ENCODE peak calls at places on chromosomes 12 and 14, in nine cellular contexts. T is tibial artery, L is omental fat pad, D is osteocyte, W is fibroblast of the aortic adventitia, G is AG04449, N is A549, H is lower lobe of right lung, O is ovary. Z is an unnamed sample.

GRCh38 chr12:55966408-55967281 is at the start of gene CDK2:
- DNase-seq in L (peak; percentile 94), H (peak; percentile 92), W (peak; percentile 65), T (peak; percentile 97), G (no peak), D (peak; percentile 95), O (peak; percentile 96), N (peak; percentile 92), Z (peak; percentile 94)

GRCh38 chr14:100076133-100076532 is 10.9 kb downstream of the EVL start:
- DNase-seq in G (no peak), D (peak; percentile 53), O (no peak), N (peak; percentile 13), H (peak; percentile 71), W (peak; percentile 27), L (no peak), T (no peak), Z (peak; percentile 51)

GRCh38 chr14:30389134-30389900 is 169.6 kb upstream of the G2E3 start:
- DNase-seq in O (no peak), T (no peak), G (no peak), L (peak; percentile 26), N (no peak), W (peak; percentile 4), H (no peak), D (no peak), Z (no peak)

GRCh38 chr12:6373022-6373787 is 2.2 kb downstream of the SCNN1A start:
- DNase-seq in W (no peak), O (no peak), T (no peak), D (no peak), L (no peak), N (no peak), G (no peak), H (peak; percentile 46), Z (no peak)

GRCh38 chr12:42186793-42187192 is 42.1 kb upstream of the GXYLT1 start:
- DNase-seq in G (no peak), W (no peak), H (no peak), T (no peak), L (no peak), D (no peak), O (no peak), N (no peak), Z (peak; percentile 15)

GRCh38 chr14:96424104-96424989 is 32.4 kb downstream of the AK7 start:
- DNase-seq in L (no peak), N (peak; percentile 57), G (peak; percentile 16), W (peak; percentile 85), D (no peak), H (peak; percentile 54), T (no peak), O (peak; percentile 20), Z (peak; percentile 73)

GRCh38 chr14:97640031-97640430 is 842.8 kb downstream of the VRK1 start:
- DNase-seq in L (no peak), N (no peak), W (no peak), H (no peak), D (no peak), O (no peak), G (no peak), T (no peak), Z (no peak)

GRCh38 chr14:101843665-101844064 is 82.2 kb downstream of the PPP2R5C start:
- DNase-seq in D (no peak), N (no peak), T (no peak), W (no peak), O (no peak), G (no peak), L (no peak), H (no peak), Z (peak; percentile 65)

GRCh38 chr14:94112513-94113060 is 2.1 kb downstream of the IFI27 start:
- DNase-seq in L (no peak), W (no peak), N (no peak), T (no peak), G (no peak), O (no peak), D (no peak), H (no peak), Z (no peak)

GRCh38 chr14:73785336-73785833 is 66.2 kb upstream of the PTGR2 start:
- DNase-seq in L (no peak), T (no peak), D (no peak), N (no peak), H (no peak), W (peak; percentile 91), O (no peak), G (peak; percentile 59), Z (no peak)

GRCh38 chr14:52008136-52008535 is 18.8 kb downstream of the RTRAF start:
- DNase-seq in D (no peak), W (no peak), L (no peak), G (no peak), N (no peak), H (no peak), T (no peak), O (no peak), Z (no peak)

GRCh38 chr12:128486951-128487350 is 220.0 kb downstream of the TMEM132C start:
- DNase-seq in W (no peak), H (no peak), D (no peak), O (no peak), T (no peak), N (no peak), G (no peak), L (no peak), Z (no peak)

GRCh38 chr14:79831198-79831890 is 380.0 kb downstream of the DIO2 start:
- DNase-seq in W (no peak), O (no peak), G (no peak), H (no peak), N (no peak), T (no peak), L (no peak), D (no peak), Z (no peak)

GRCh38 chr12:66004922-66005703 is 125.4 kb downstream of the LLPH start:
- DNase-seq in G (no peak), N (no peak), L (no peak), T (no peak), H (no peak), O (no peak), W (no peak), D (no peak), Z (no peak)

GRCh38 chr12:121036810-121037326 is 2.2 kb downstream of the OASL start:
- DNase-seq in W (peak; percentile 43), O (no peak), D (no peak), H (peak; percentile 8), L (no peak), G (peak; percentile 47), N (peak; percentile 41), T (no peak), Z (no peak)

GRCh38 chr12:94152292-94153083 is 4.1 kb downstream of the PLXNC1 start:
- DNase-seq in W (no peak), O (no peak), H (no peak), N (no peak), G (no peak), L (no peak), D (no peak), T (no peak), Z (no peak)
- TF ChIP-seq CTCF in W (no peak), O (no peak), H (no peak), N (no peak), G (no peak), L (no peak), D (no peak), T (no peak), Z (no peak)

DNA sequence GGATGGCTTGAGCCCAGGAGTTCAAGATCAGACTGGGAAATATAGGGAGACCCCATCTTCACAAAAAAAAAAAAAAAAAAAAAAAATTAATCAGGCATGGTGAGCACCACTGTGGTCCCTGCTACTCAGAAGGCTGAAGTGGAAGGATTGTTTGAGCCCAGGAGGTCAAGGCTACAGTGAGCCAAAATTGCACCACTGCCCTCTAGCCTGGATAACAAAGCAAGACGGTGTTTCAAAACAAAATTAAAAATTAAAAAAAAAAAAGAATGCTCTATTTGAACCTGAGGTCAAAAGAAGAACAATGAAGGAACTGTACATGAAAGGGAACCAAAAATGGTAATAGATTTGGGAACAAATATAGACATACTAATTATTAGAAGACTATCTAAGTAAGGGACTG is 40.4 kb downstream of the BMP4 start:
- DNase-seq in O (no peak), L (no peak), T (no peak), N (no peak), G (no peak), H (no peak), D (no peak), W (no peak), Z (no peak)
- TF ChIP-seq CTCF in O (no peak), L (no peak), T (no peak), N (no peak), G (no peak), H (no peak), D (no peak), W (no peak), Z (no peak)

GRCh38 chr12:13033266-13033875 is 10.8 kb upstream of the FAM234B start:
- DNase-seq in N (no peak), W (peak; percentile 17), L (no peak), G (no peak), T (no peak), O (no peak), H (no peak), D (no peak), Z (no peak)
- TF ChIP-seq CTCF in N (no peak), W (no peak), L (no peak), G (no peak), T (no peak), O (no peak), H (no peak), D (no peak), Z (no peak)

GRCh38 chr14:55523321-55523720 is 56.7 kb upstream of the KTN1 start:
- DNase-seq in L (no peak), W (no peak), T (no peak), H (no peak), D (no peak), G (no peak), N (no peak), O (no peak), Z (no peak)

GRCh38 chr14:55516776-55517175 is 63.2 kb upstream of the KTN1 start:
- DNase-seq in L (no peak), D (no peak), O (no peak), N (no peak), W (no peak), T (no peak), H (no peak), G (no peak), Z (no peak)

GRCh38 chr14:55518391-55518790 is 61.6 kb upstream of the KTN1 start:
- DNase-seq in T (no peak), G (no peak), H (no peak), N (no peak), O (no peak), W (no peak), D (no peak), L (no peak), Z (no peak)

GRCh38 chr14:55514819-55515470 is 65.1 kb upstream of the KTN1 start:
- DNase-seq in H (no peak), W (peak; percentile 63), T (no peak), O (no peak), N (no peak), D (no peak), G (peak; percentile 52), L (no peak), Z (no peak)

DNA sequence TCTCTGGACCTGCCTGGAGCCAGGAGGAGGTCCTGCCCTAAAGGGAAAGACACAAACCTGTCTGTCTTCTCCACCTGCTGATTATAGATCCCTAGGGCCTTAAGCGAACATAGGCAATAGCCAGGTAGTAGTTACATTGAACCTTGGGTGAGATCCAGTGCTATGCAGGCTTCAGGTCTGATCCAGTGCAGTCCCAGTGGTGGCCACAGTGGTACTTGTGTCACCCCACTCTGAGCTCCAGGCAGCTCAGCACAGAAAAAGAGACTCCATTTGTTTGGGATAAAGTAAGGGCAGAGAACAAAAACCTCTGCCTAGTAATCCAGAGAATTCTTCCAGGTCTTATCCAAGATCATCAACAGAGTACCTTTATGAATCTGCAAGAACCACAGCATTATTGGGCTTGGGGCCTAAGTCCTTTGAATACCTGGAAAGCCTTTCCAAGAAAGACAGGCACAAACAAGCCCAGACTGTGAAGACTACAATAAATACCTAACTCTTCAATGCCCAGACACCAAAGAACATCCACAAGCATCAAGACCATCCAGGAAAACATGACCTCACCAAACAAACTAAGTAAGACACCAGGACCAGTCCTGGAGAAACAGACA is 60.4 kb upstream of the KTN1 start:
- DNase-seq in N (no peak), H (no peak), L (no peak), T (no peak), D (no peak), O (no peak), G (no peak), W (no peak), Z (no peak)
- TF ChIP-seq CTCF in N (no peak), H (no peak), L (no peak), T (no peak), D (no peak), O (no peak), G (no peak), W (no peak), Z (no peak)

Z was measured in GM10248.